ENCODE peak calls at places on chromosomes 11 and 22, in four cellular contexts. One of them, this sample, is unnamed.

GRCh38 chr11:2270322-2271076 is at the start of gene ASCL2:
- DNase-seq in GM12878: no peak
- DNase-seq in heart left ventricle: no peak
- DNase-seq in tibial nerve: no peak
- DNase-seq in this sample: no peak

GRCh38 chr22:48279465-48279765 is 1517.0 kb downstream of the TBC1D22A start:
- DNase-seq in tibial nerve: no peak
- DNase-seq in GM12878: no peak
- DNase-seq in heart left ventricle: no peak
- DNase-seq in this sample: no peak

GRCh38 chr11:79121351-79121750 is 319.5 kb downstream of the TENM4 start:
- DNase-seq in tibial nerve: no peak
- DNase-seq in GM12878: no peak
- DNase-seq in heart left ventricle: no peak
- DNase-seq in this sample: peak; percentile 5

GRCh38 chr11:124801014-124801413 is 808 bp upstream of the MSANTD2 start:
- DNase-seq in heart left ventricle: no peak
- DNase-seq in GM12878: no peak
- DNase-seq in tibial nerve: no peak
- DNase-seq in this sample: no peak

GRCh38 chr11:12175694-12176241 is 65.4 kb downstream of the MICAL2 start:
- DNase-seq in GM12878: no peak
- DNase-seq in heart left ventricle: no peak
- DNase-seq in tibial nerve: no peak
- DNase-seq in this sample: no peak

GRCh38 chr11:130476200-130476921 is 27.9 kb downstream of the ADAMTS15 start:
- DNase-seq in heart left ventricle: peak; percentile 49
- DNase-seq in GM12878: no peak
- DNase-seq in tibial nerve: no peak
- DNase-seq in this sample: no peak

GRCh38 chr22:48706934-48707748 is 1120.5 kb downstream of the BRD1 start:
- DNase-seq in tibial nerve: no peak
- DNase-seq in heart left ventricle: no peak
- DNase-seq in GM12878: no peak
- DNase-seq in this sample: no peak

GRCh38 chr22:49146511-49146910 is 681.2 kb downstream of the BRD1 start:
- DNase-seq in tibial nerve: no peak
- DNase-seq in GM12878: no peak
- DNase-seq in heart left ventricle: no peak
- DNase-seq in this sample: no peak

GRCh38 chr22:24108073-24108472 is 73.2 kb upstream of the SUSD2 start:
- DNase-seq in heart left ventricle: no peak
- DNase-seq in GM12878: no peak
- DNase-seq in tibial nerve: no peak
- DNase-seq in this sample: no peak

GRCh38 chr11:2806351-2807058 is 79.1 kb downstream of the CDKN1C start:
- DNase-seq in GM12878: no peak
- DNase-seq in heart left ventricle: peak; percentile 15
- DNase-seq in tibial nerve: peak; percentile 12
- DNase-seq in this sample: peak; percentile 8

GRCh38 chr11:46918087-46918751 is at the start of gene LRP4:
- DNase-seq in heart left ventricle: peak; percentile 66
- DNase-seq in tibial nerve: no peak
- DNase-seq in GM12878: no peak
- DNase-seq in this sample: no peak

GRCh38 chr11:46674463-46675287 is 25.7 kb downstream of the ARHGAP1 start:
- DNase-seq in GM12878: no peak
- DNase-seq in heart left ventricle: no peak
- DNase-seq in tibial nerve: no peak
- DNase-seq in this sample: no peak

GRCh38 chr11:64000026-64000739 is 13.9 kb downstream of the OTUB1 start:
- DNase-seq in GM12878: no peak
- DNase-seq in tibial nerve: peak; percentile 49
- DNase-seq in heart left ventricle: peak; percentile 72
- DNase-seq in this sample: no peak

GRCh38 chr11:114129699-114130659 is 70.5 kb downstream of the ZBTB16 start:
- DNase-seq in heart left ventricle: no peak
- DNase-seq in tibial nerve: no peak
- DNase-seq in GM12878: no peak
- DNase-seq in this sample: no peak

GRCh38 chr11:66068154-66068821 is 1.8 kb upstream of the PACS1 start:
- DNase-seq in GM12878: no peak
- DNase-seq in tibial nerve: no peak
- DNase-seq in heart left ventricle: peak; percentile 70
- DNase-seq in this sample: peak; percentile 55

GRCh38 chr11:54930930-54931329 is 224.3 kb downstream of the OR4A5 start:
- DNase-seq in GM12878: no peak
- DNase-seq in tibial nerve: no peak
- DNase-seq in heart left ventricle: no peak
- DNase-seq in this sample: no peak

GRCh38 chr11:88320149-88320559 is 17.4 kb downstream of the CTSC start:
- DNase-seq in GM12878: no peak
- DNase-seq in heart left ventricle: no peak
- DNase-seq in tibial nerve: no peak
- DNase-seq in this sample: no peak

GRCh38 chr11:15208570-15209222 is 94.0 kb downstream of the INSC start:
- DNase-seq in GM12878: no peak
- DNase-seq in heart left ventricle: peak; percentile 56
- DNase-seq in tibial nerve: peak; percentile 40
- DNase-seq in this sample: peak; percentile 39

GRCh38 chr11:2527621-2528291 is 82.9 kb downstream of the KCNQ1 start:
- DNase-seq in heart left ventricle: peak; percentile 7
- DNase-seq in GM12878: no peak
- DNase-seq in tibial nerve: peak; percentile 5
- DNase-seq in this sample: no peak

GRCh38 chr11:119426142-119426541 is 3.2 kb upstream of the THY1 start:
- DNase-seq in GM12878: no peak
- DNase-seq in tibial nerve: no peak
- DNase-seq in heart left ventricle: no peak
- DNase-seq in this sample: no peak

GRCh38 chr11:57430946-57431345 is 4.0 kb upstream of the SLC43A3 start:
- DNase-seq in heart left ventricle: no peak
- DNase-seq in tibial nerve: no peak
- DNase-seq in GM12878: no peak
- DNase-seq in this sample: no peak

GRCh38 chr11:63666874-63667273 is 4.3 kb downstream of the ATL3 start:
- DNase-seq in GM12878: no peak
- DNase-seq in tibial nerve: no peak
- DNase-seq in heart left ventricle: no peak
- DNase-seq in this sample: no peak

GRCh38 chr11:122646549-122647340 is 8.8 kb upstream of the UBASH3B start:
- DNase-seq in tibial nerve: no peak
- DNase-seq in GM12878: no peak
- DNase-seq in heart left ventricle: no peak
- DNase-seq in this sample: no peak

GRCh38 chr11:10592331-10592730 is 23.9 kb upstream of the LYVE1 start:
- DNase-seq in tibial nerve: no peak
- DNase-seq in heart left ventricle: no peak
- DNase-seq in GM12878: no peak
- DNase-seq in this sample: no peak

DNA sequence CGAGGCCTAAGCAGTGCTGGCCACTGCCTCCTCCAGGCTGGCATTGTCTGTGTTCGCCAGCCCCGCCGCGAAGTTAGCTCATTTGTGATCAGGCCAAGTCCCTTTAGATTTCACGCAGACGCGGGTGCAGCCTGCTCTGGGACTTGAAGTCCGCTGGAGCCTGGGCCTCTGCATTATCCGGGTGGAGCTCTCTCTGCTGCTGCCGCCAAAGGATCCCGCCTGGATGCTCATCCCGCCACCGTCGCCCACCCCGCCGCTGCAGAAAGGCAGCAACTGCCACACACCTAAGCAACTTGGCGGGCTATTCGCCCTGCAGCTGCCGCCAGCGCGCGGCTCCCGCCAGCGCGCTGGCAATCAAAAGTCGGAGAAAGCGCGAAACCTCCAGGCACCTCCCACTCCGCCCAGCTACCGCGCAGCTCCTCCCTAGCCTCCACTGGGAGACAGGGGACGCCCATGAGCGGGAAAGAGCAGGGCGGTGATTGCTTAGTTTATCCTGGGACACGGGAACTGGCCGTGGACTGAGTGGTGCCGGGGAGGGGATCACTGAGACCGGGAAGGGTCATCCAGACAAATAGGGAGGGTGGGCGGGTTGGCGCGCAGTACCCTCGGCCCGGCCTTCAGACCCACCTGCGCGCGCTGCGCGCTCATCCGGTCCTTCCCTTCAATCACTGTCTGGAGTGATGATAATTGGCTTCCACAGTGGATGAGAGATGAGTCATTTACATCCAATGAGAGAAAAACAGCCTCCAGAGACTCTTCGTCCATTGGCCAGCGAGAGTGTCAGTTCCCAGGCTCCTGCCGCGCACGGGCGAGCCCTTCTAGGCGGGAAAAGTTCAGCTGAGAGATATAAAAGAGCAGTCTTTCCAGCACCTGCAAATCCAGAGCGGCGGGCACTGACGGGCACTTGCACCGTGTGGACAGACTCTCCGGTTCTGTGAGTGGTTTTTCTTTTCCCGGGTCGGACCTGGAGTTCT is at the start of gene FAM111B:
- DNase-seq in heart left ventricle: peak; percentile 86
- DNase-seq in GM12878: peak; percentile 84
- DNase-seq in tibial nerve: peak; percentile 48
- DNase-seq in this sample: peak; percentile 58
- TF ChIP-seq POLR2A in heart left ventricle: no peak
- TF ChIP-seq POLR2A in GM12878: peak; percentile 79
- TF ChIP-seq POLR2A in tibial nerve: no peak
- TF ChIP-seq POLR2A in this sample: no peak

GRCh38 chr11:9573054-9573774 is at the start of gene WEE1:
- DNase-seq in GM12878: peak; percentile 86
- DNase-seq in heart left ventricle: peak; percentile 98
- DNase-seq in tibial nerve: peak; percentile 96
- DNase-seq in this sample: peak; percentile 94
- H3K4me1 ChIP-seq in GM12878: peaks cover 6% of the 10 kb centered on the region
- H3K4me1 ChIP-seq in heart left ventricle: peaks cover 26% of the 10 kb centered on the region
- H3K4me1 ChIP-seq in tibial nerve: peaks cover 40% of the 10 kb centered on the region
- H3K4me1 ChIP-seq in this sample: peaks cover 21% of the 10 kb centered on the region

DNA sequence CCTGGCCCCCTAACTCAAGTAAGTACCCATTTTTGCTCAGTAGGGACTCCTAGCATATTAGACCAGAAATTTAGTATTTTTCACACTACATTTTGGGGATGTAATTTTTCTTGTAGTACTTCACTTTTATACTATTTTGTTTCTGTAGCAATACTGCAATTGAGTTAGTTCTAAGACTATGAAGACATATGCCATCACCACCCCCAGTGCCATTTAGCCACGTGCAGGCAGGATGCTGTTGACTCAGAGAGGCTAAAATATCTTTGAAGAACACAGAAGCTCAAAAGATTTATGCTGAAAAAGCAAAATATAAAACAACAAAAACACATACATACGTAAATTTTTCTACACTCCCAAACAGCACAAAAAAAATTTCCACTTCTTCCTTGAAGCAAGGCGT is 29.1 kb upstream of the DLAT start:
- DNase-seq in tibial nerve: no peak
- DNase-seq in heart left ventricle: no peak
- DNase-seq in GM12878: no peak
- DNase-seq in this sample: no peak
- H3K36me3 ChIP-seq in tibial nerve: peaks cover 13% of the 10 kb centered on the region
- H3K36me3 ChIP-seq in heart left ventricle: no peaks in the 10 kb centered on the region
- H3K36me3 ChIP-seq in GM12878: no peaks in the 10 kb centered on the region
- H3K36me3 ChIP-seq in this sample: no peaks in the 10 kb centered on the region

GRCh38 chr22:18024956-18025720 is 777 bp upstream of the MICAL3 start:
- DNase-seq in tibial nerve: no peak
- DNase-seq in GM12878: no peak
- DNase-seq in heart left ventricle: no peak
- DNase-seq in this sample: no peak

GRCh38 chr22:18021431-18021830 is 2.9 kb downstream of the MICAL3 start:
- DNase-seq in GM12878: no peak
- DNase-seq in tibial nerve: no peak
- DNase-seq in heart left ventricle: no peak
- DNase-seq in this sample: no peak

GRCh38 chr22:18022851-18023250 is 1.5 kb downstream of the MICAL3 start:
- DNase-seq in heart left ventricle: no peak
- DNase-seq in tibial nerve: no peak
- DNase-seq in GM12878: no peak
- DNase-seq in this sample: no peak

GRCh38 chr22:18024276-18024939 is at the start of gene MICAL3:
- DNase-seq in GM12878: no peak
- DNase-seq in heart left ventricle: peak; percentile 54
- DNase-seq in tibial nerve: no peak
- DNase-seq in this sample: peak; percentile 46

DNA sequence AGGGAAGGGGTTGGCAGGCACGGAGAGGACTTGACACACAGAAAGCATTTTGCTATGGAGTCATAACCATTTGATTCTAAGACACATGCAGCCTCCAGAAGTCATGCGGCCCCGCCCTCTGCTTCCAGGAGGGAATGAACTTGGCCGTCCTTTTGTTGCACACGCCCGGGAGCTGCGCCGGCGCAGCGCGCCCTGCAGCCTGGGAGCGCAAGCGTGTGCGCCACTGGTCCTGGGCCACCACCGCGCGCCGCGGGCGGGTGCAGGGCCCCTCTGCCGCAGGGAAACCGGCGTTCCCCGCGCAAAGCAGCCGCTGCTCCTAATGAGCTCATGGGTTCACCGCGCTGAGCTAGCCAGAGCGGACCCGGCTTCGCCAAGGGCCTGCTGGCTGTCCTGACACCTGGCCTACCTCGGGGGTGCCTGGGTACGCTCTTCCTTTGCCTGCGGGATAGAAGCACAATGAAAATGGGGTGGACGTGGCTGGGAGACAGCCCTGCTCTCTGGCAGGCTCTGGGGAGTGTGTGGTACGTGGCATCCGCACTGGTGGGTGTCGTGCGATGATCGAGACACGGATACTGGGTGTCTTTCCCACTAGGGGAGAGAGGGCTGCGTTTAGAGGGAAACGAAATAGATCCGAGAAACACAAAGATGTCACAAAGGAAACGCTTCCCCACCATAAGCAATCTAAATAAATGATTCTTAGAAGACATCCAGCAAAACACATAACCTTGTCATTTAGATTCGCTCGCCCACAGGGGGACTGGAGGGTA is 669 bp downstream of the MICAL3 start:
- DNase-seq in tibial nerve: peak; percentile 62
- DNase-seq in heart left ventricle: peak; percentile 78
- DNase-seq in GM12878: no peak
- DNase-seq in this sample: peak; percentile 91
- TF ChIP-seq POLR2A in tibial nerve: peak; percentile 31
- TF ChIP-seq POLR2A in heart left ventricle: no peak
- TF ChIP-seq POLR2A in GM12878: no peak
- TF ChIP-seq POLR2A in this sample: peak; percentile 88

GRCh38 chr22:28935713-28936112 is 52.3 kb downstream of the ZNRF3 start:
- DNase-seq in heart left ventricle: no peak
- DNase-seq in GM12878: no peak
- DNase-seq in tibial nerve: no peak
- DNase-seq in this sample: no peak
- H3K4me1 ChIP-seq in heart left ventricle: peaks cover under 1% of the 10 kb centered on the region
- H3K4me1 ChIP-seq in GM12878: no peaks in the 10 kb centered on the region
- H3K4me1 ChIP-seq in tibial nerve: no peaks in the 10 kb centered on the region
- H3K4me1 ChIP-seq in this sample: peaks cover 25% of the 10 kb centered on the region

DNA sequence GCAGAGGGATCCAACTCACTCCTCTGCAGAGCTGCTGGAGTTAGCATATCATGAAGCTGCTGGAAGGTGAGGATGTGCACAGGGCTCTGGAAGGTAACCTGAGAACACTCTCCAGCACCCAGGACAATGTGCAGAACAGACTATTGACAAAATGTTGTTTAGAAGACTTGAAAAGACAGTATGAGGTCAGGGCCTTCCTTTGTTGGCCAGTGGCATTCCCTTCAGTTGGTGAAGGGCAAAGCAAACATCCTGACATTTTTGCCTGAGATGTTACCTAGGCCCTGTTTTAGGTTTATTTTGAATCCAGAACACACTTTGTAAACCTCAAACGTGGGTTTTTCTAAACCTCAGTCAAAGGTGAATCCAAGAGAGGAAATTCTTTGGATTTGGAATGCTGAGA is 67.8 kb downstream of the DEPDC5 start:
- DNase-seq in heart left ventricle: no peak
- DNase-seq in GM12878: no peak
- DNase-seq in tibial nerve: no peak
- DNase-seq in this sample: no peak
- H3K36me3 ChIP-seq in heart left ventricle: peaks cover 23% of the 10 kb centered on the region
- H3K36me3 ChIP-seq in GM12878: peaks cover 22% of the 10 kb centered on the region
- H3K36me3 ChIP-seq in tibial nerve: peaks cover 36% of the 10 kb centered on the region
- H3K36me3 ChIP-seq in this sample: peaks cover 70% of the 10 kb centered on the region

This sample was measured in gastrocnemius medialis.